ENCODE peak calls at places on chromosomes 12 and 14, in seven cellular contexts. One of them, this sample, is unnamed.

GRCh38 chr12:57765003-57765697 is 1.7 kb downstream of the CYP27B1 start:
- DNase-seq in activated T-cell treated with anti-CD3 and anti-CD28 coated beads, Interleukin-2, amount 50 U/mL, for 4 hours: peak; percentile 52
- DNase-seq in A549: peak; percentile 70
- DNase-seq in CD8-positive, alpha-beta T cell: no peak
- DNase-seq in GM04504: no peak
- DNase-seq in CD4-positive, CD25-positive, alpha-beta regulatory T cell: no peak
- DNase-seq in astrocyte of the cerebellum: no peak
- DNase-seq in this sample: peak; percentile 55

GRCh38 chr12:91326043-91327027 is 143.7 kb upstream of the DCN start:
- DNase-seq in activated T-cell treated with anti-CD3 and anti-CD28 coated beads, Interleukin-2, amount 50 U/mL, for 4 hours: peak; percentile 14
- DNase-seq in A549: peak; percentile 24
- DNase-seq in CD8-positive, alpha-beta T cell: peak; percentile 0
- DNase-seq in GM04504: no peak
- DNase-seq in CD4-positive, CD25-positive, alpha-beta regulatory T cell: peak; percentile 37
- DNase-seq in astrocyte of the cerebellum: peak; percentile 56
- DNase-seq in this sample: peak; percentile 73

GRCh38 chr14:21107360-21107781 is 6.5 kb downstream of the TMEM253 start:
- DNase-seq in activated T-cell treated with anti-CD3 and anti-CD28 coated beads, Interleukin-2, amount 50 U/mL, for 4 hours: no peak
- DNase-seq in A549: no peak
- DNase-seq in CD8-positive, alpha-beta T cell: no peak
- DNase-seq in GM04504: no peak
- DNase-seq in CD4-positive, CD25-positive, alpha-beta regulatory T cell: no peak
- DNase-seq in astrocyte of the cerebellum: no peak
- DNase-seq in this sample: peak; percentile 54

GRCh38 chr12:120093592-120094355 is 22.8 kb downstream of the RAB35 start:
- DNase-seq in activated T-cell treated with anti-CD3 and anti-CD28 coated beads, Interleukin-2, amount 50 U/mL, for 4 hours: no peak
- DNase-seq in A549: no peak
- DNase-seq in CD8-positive, alpha-beta T cell: no peak
- DNase-seq in GM04504: no peak
- DNase-seq in CD4-positive, CD25-positive, alpha-beta regulatory T cell: no peak
- DNase-seq in astrocyte of the cerebellum: no peak
- DNase-seq in this sample: peak; percentile 31

GRCh38 chr12:116880817-116881324 is 370 bp downstream of the HRK start:
- DNase-seq in activated T-cell treated with anti-CD3 and anti-CD28 coated beads, Interleukin-2, amount 50 U/mL, for 4 hours: no peak
- DNase-seq in A549: peak; percentile 63
- DNase-seq in CD8-positive, alpha-beta T cell: no peak
- DNase-seq in GM04504: no peak
- DNase-seq in CD4-positive, CD25-positive, alpha-beta regulatory T cell: peak; percentile 20
- DNase-seq in astrocyte of the cerebellum: no peak
- DNase-seq in this sample: peak; percentile 28

GRCh38 chr14:91573894-91574837 is 64.1 kb upstream of the PPP4R3A start:
- DNase-seq in activated T-cell treated with anti-CD3 and anti-CD28 coated beads, Interleukin-2, amount 50 U/mL, for 4 hours: peak; percentile 91
- DNase-seq in A549: peak; percentile 43
- DNase-seq in CD8-positive, alpha-beta T cell: peak; percentile 19
- DNase-seq in GM04504: peak; percentile 30
- DNase-seq in CD4-positive, CD25-positive, alpha-beta regulatory T cell: peak; percentile 39
- DNase-seq in astrocyte of the cerebellum: peak; percentile 13
- DNase-seq in this sample: peak; percentile 1

GRCh38 chr12:117498256-117498655 is 136.8 kb upstream of the NOS1 start:
- DNase-seq in activated T-cell treated with anti-CD3 and anti-CD28 coated beads, Interleukin-2, amount 50 U/mL, for 4 hours: no peak
- DNase-seq in A549: no peak
- DNase-seq in CD8-positive, alpha-beta T cell: no peak
- DNase-seq in GM04504: no peak
- DNase-seq in CD4-positive, CD25-positive, alpha-beta regulatory T cell: no peak
- DNase-seq in astrocyte of the cerebellum: no peak
- DNase-seq in this sample: no peak

GRCh38 chr14:77989441-77989891 is 180.7 kb upstream of the NRXN3 start:
- DNase-seq in activated T-cell treated with anti-CD3 and anti-CD28 coated beads, Interleukin-2, amount 50 U/mL, for 4 hours: no peak
- DNase-seq in A549: no peak
- DNase-seq in CD8-positive, alpha-beta T cell: no peak
- DNase-seq in GM04504: no peak
- DNase-seq in CD4-positive, CD25-positive, alpha-beta regulatory T cell: no peak
- DNase-seq in astrocyte of the cerebellum: no peak
- DNase-seq in this sample: no peak

GRCh38 chr12:57610553-57611115 is 601 bp upstream of the ARHGEF25 start:
- DNase-seq in activated T-cell treated with anti-CD3 and anti-CD28 coated beads, Interleukin-2, amount 50 U/mL, for 4 hours: no peak
- DNase-seq in A549: no peak
- DNase-seq in CD8-positive, alpha-beta T cell: no peak
- DNase-seq in GM04504: no peak
- DNase-seq in CD4-positive, CD25-positive, alpha-beta regulatory T cell: no peak
- DNase-seq in astrocyte of the cerebellum: no peak
- DNase-seq in this sample: no peak

GRCh38 chr12:49347307-49348237 is 884 bp downstream of the DNAJC22 start:
- DNase-seq in activated T-cell treated with anti-CD3 and anti-CD28 coated beads, Interleukin-2, amount 50 U/mL, for 4 hours: peak; percentile 78
- DNase-seq in A549: peak; percentile 98
- DNase-seq in CD8-positive, alpha-beta T cell: peak; percentile 68
- DNase-seq in GM04504: no peak
- DNase-seq in CD4-positive, CD25-positive, alpha-beta regulatory T cell: peak; percentile 78
- DNase-seq in astrocyte of the cerebellum: peak; percentile 53
- DNase-seq in this sample: peak; percentile 73

GRCh38 chr12:94714378-94714777 is 64.0 kb upstream of the TMCC3 start:
- DNase-seq in activated T-cell treated with anti-CD3 and anti-CD28 coated beads, Interleukin-2, amount 50 U/mL, for 4 hours: no peak
- DNase-seq in A549: no peak
- DNase-seq in CD8-positive, alpha-beta T cell: no peak
- DNase-seq in GM04504: no peak
- DNase-seq in CD4-positive, CD25-positive, alpha-beta regulatory T cell: no peak
- DNase-seq in astrocyte of the cerebellum: peak; percentile 34
- DNase-seq in this sample: peak; percentile 50

GRCh38 chr12:116999066-116999465 is 88.3 kb downstream of the FBXW8 start:
- DNase-seq in activated T-cell treated with anti-CD3 and anti-CD28 coated beads, Interleukin-2, amount 50 U/mL, for 4 hours: no peak
- DNase-seq in A549: no peak
- DNase-seq in CD8-positive, alpha-beta T cell: no peak
- DNase-seq in GM04504: no peak
- DNase-seq in CD4-positive, CD25-positive, alpha-beta regulatory T cell: no peak
- DNase-seq in astrocyte of the cerebellum: no peak
- DNase-seq in this sample: no peak

GRCh38 chr14:71618716-71619115 is 313.5 kb upstream of the RGS6 start:
- DNase-seq in activated T-cell treated with anti-CD3 and anti-CD28 coated beads, Interleukin-2, amount 50 U/mL, for 4 hours: no peak
- DNase-seq in A549: no peak
- DNase-seq in CD8-positive, alpha-beta T cell: no peak
- DNase-seq in GM04504: no peak
- DNase-seq in CD4-positive, CD25-positive, alpha-beta regulatory T cell: no peak
- DNase-seq in astrocyte of the cerebellum: no peak
- DNase-seq in this sample: no peak

GRCh38 chr12:90058721-90059120 is 350.1 kb upstream of the ATP2B1 start:
- DNase-seq in activated T-cell treated with anti-CD3 and anti-CD28 coated beads, Interleukin-2, amount 50 U/mL, for 4 hours: no peak
- DNase-seq in A549: no peak
- DNase-seq in CD8-positive, alpha-beta T cell: no peak
- DNase-seq in GM04504: peak; percentile 74
- DNase-seq in CD4-positive, CD25-positive, alpha-beta regulatory T cell: no peak
- DNase-seq in astrocyte of the cerebellum: peak; percentile 91
- DNase-seq in this sample: peak; percentile 74

GRCh38 chr14:71594828-71595227 is 337.4 kb upstream of the RGS6 start:
- DNase-seq in activated T-cell treated with anti-CD3 and anti-CD28 coated beads, Interleukin-2, amount 50 U/mL, for 4 hours: no peak
- DNase-seq in A549: no peak
- DNase-seq in CD8-positive, alpha-beta T cell: no peak
- DNase-seq in GM04504: no peak
- DNase-seq in CD4-positive, CD25-positive, alpha-beta regulatory T cell: no peak
- DNase-seq in astrocyte of the cerebellum: no peak
- DNase-seq in this sample: no peak

GRCh38 chr14:22871200-22871961 is at the start of gene LRP10:
- DNase-seq in activated T-cell treated with anti-CD3 and anti-CD28 coated beads, Interleukin-2, amount 50 U/mL, for 4 hours: peak; percentile 75
- DNase-seq in A549: peak; percentile 80
- DNase-seq in CD8-positive, alpha-beta T cell: peak; percentile 56
- DNase-seq in GM04504: no peak
- DNase-seq in CD4-positive, CD25-positive, alpha-beta regulatory T cell: peak; percentile 79
- DNase-seq in astrocyte of the cerebellum: no peak
- DNase-seq in this sample: peak; percentile 91

GRCh38 chr12:47777741-47778558 is 4.9 kb downstream of the SLC48A1 start:
- DNase-seq in activated T-cell treated with anti-CD3 and anti-CD28 coated beads, Interleukin-2, amount 50 U/mL, for 4 hours: no peak
- DNase-seq in A549: no peak
- DNase-seq in CD8-positive, alpha-beta T cell: no peak
- DNase-seq in GM04504: no peak
- DNase-seq in CD4-positive, CD25-positive, alpha-beta regulatory T cell: no peak
- DNase-seq in astrocyte of the cerebellum: no peak
- DNase-seq in this sample: no peak

GRCh38 chr14:50530358-50530757 is 2.0 kb downstream of the MAP4K5 start:
- DNase-seq in activated T-cell treated with anti-CD3 and anti-CD28 coated beads, Interleukin-2, amount 50 U/mL, for 4 hours: no peak
- DNase-seq in A549: no peak
- DNase-seq in CD8-positive, alpha-beta T cell: no peak
- DNase-seq in GM04504: no peak
- DNase-seq in CD4-positive, CD25-positive, alpha-beta regulatory T cell: no peak
- DNase-seq in astrocyte of the cerebellum: no peak
- DNase-seq in this sample: peak; percentile 22

GRCh38 chr14:100019156-100019882 is 45.9 kb upstream of the EVL start:
- DNase-seq in activated T-cell treated with anti-CD3 and anti-CD28 coated beads, Interleukin-2, amount 50 U/mL, for 4 hours: no peak
- DNase-seq in A549: peak; percentile 29
- DNase-seq in CD8-positive, alpha-beta T cell: no peak
- DNase-seq in GM04504: no peak
- DNase-seq in CD4-positive, CD25-positive, alpha-beta regulatory T cell: no peak
- DNase-seq in astrocyte of the cerebellum: no peak
- DNase-seq in this sample: peak; percentile 61

GRCh38 chr14:105470812-105471771 is 3.5 kb upstream of the CRIP2 start:
- DNase-seq in activated T-cell treated with anti-CD3 and anti-CD28 coated beads, Interleukin-2, amount 50 U/mL, for 4 hours: no peak
- DNase-seq in A549: no peak
- DNase-seq in CD8-positive, alpha-beta T cell: no peak
- DNase-seq in GM04504: no peak
- DNase-seq in CD4-positive, CD25-positive, alpha-beta regulatory T cell: no peak
- DNase-seq in astrocyte of the cerebellum: no peak
- DNase-seq in this sample: peak; percentile 52

GRCh38 chr14:105602799-105603763 is 76.7 kb downstream of the TMEM121 start:
- DNase-seq in activated T-cell treated with anti-CD3 and anti-CD28 coated beads, Interleukin-2, amount 50 U/mL, for 4 hours: peak; percentile 3
- DNase-seq in A549: no peak
- DNase-seq in CD8-positive, alpha-beta T cell: no peak
- DNase-seq in GM04504: no peak
- DNase-seq in CD4-positive, CD25-positive, alpha-beta regulatory T cell: no peak
- DNase-seq in astrocyte of the cerebellum: no peak
- DNase-seq in this sample: no peak

GRCh38 chr12:104680070-104680469 is 223.3 kb downstream of the CHST11 start:
- DNase-seq in activated T-cell treated with anti-CD3 and anti-CD28 coated beads, Interleukin-2, amount 50 U/mL, for 4 hours: peak; percentile 11
- DNase-seq in A549: no peak
- DNase-seq in CD8-positive, alpha-beta T cell: no peak
- DNase-seq in GM04504: no peak
- DNase-seq in CD4-positive, CD25-positive, alpha-beta regulatory T cell: peak; percentile 44
- DNase-seq in astrocyte of the cerebellum: no peak
- DNase-seq in this sample: no peak

GRCh38 chr14:23696706-23697239 is 60.6 kb downstream of the DHRS2 start:
- DNase-seq in activated T-cell treated with anti-CD3 and anti-CD28 coated beads, Interleukin-2, amount 50 U/mL, for 4 hours: no peak
- DNase-seq in A549: no peak
- DNase-seq in CD8-positive, alpha-beta T cell: no peak
- DNase-seq in GM04504: no peak
- DNase-seq in CD4-positive, CD25-positive, alpha-beta regulatory T cell: no peak
- DNase-seq in astrocyte of the cerebellum: no peak
- DNase-seq in this sample: no peak

GRCh38 chr12:50107416-50108268 is 3.8 kb downstream of the GPD1 start:
- DNase-seq in activated T-cell treated with anti-CD3 and anti-CD28 coated beads, Interleukin-2, amount 50 U/mL, for 4 hours: no peak
- DNase-seq in A549: no peak
- DNase-seq in CD8-positive, alpha-beta T cell: no peak
- DNase-seq in GM04504: no peak
- DNase-seq in CD4-positive, CD25-positive, alpha-beta regulatory T cell: no peak
- DNase-seq in astrocyte of the cerebellum: no peak
- DNase-seq in this sample: no peak

GRCh38 chr12:110079477-110080400 is 31.4 kb upstream of the C12orf76 start:
- DNase-seq in activated T-cell treated with anti-CD3 and anti-CD28 coated beads, Interleukin-2, amount 50 U/mL, for 4 hours: peak; percentile 61
- DNase-seq in A549: peak; percentile 63
- DNase-seq in CD8-positive, alpha-beta T cell: peak; percentile 55
- DNase-seq in GM04504: no peak
- DNase-seq in CD4-positive, CD25-positive, alpha-beta regulatory T cell: peak; percentile 79
- DNase-seq in astrocyte of the cerebellum: no peak
- DNase-seq in this sample: peak; percentile 93

GRCh38 chr12:75725505-75726120 is 214.2 kb upstream of the KRR1 start:
- DNase-seq in activated T-cell treated with anti-CD3 and anti-CD28 coated beads, Interleukin-2, amount 50 U/mL, for 4 hours: no peak
- DNase-seq in A549: peak; percentile 66
- DNase-seq in CD8-positive, alpha-beta T cell: no peak
- DNase-seq in GM04504: peak; percentile 31
- DNase-seq in CD4-positive, CD25-positive, alpha-beta regulatory T cell: no peak
- DNase-seq in astrocyte of the cerebellum: no peak
- DNase-seq in this sample: peak; percentile 73

GRCh38 chr12:227923-228845 is 14.2 kb upstream of the SLC6A12 start:
- DNase-seq in activated T-cell treated with anti-CD3 and anti-CD28 coated beads, Interleukin-2, amount 50 U/mL, for 4 hours: no peak
- DNase-seq in A549: no peak
- DNase-seq in CD8-positive, alpha-beta T cell: no peak
- DNase-seq in GM04504: no peak
- DNase-seq in CD4-positive, CD25-positive, alpha-beta regulatory T cell: no peak
- DNase-seq in astrocyte of the cerebellum: no peak
- DNase-seq in this sample: no peak

GRCh38 chr12:70774055-70774454 is 136.8 kb upstream of the PTPRB start:
- DNase-seq in activated T-cell treated with anti-CD3 and anti-CD28 coated beads, Interleukin-2, amount 50 U/mL, for 4 hours: no peak
- DNase-seq in A549: no peak
- DNase-seq in CD8-positive, alpha-beta T cell: no peak
- DNase-seq in GM04504: no peak
- DNase-seq in CD4-positive, CD25-positive, alpha-beta regulatory T cell: no peak
- DNase-seq in astrocyte of the cerebellum: no peak
- DNase-seq in this sample: no peak

GRCh38 chr12:100043657-100044056 is 58.9 kb upstream of the ANKS1B start:
- DNase-seq in activated T-cell treated with anti-CD3 and anti-CD28 coated beads, Interleukin-2, amount 50 U/mL, for 4 hours: no peak
- DNase-seq in A549: no peak
- DNase-seq in CD8-positive, alpha-beta T cell: no peak
- DNase-seq in GM04504: no peak
- DNase-seq in CD4-positive, CD25-positive, alpha-beta regulatory T cell: no peak
- DNase-seq in astrocyte of the cerebellum: no peak
- DNase-seq in this sample: no peak

GRCh38 chr14:55500219-55500701 is 59.8 kb upstream of the TBPL2 start:
- DNase-seq in activated T-cell treated with anti-CD3 and anti-CD28 coated beads, Interleukin-2, amount 50 U/mL, for 4 hours: no peak
- DNase-seq in A549: no peak
- DNase-seq in CD8-positive, alpha-beta T cell: no peak
- DNase-seq in GM04504: no peak
- DNase-seq in CD4-positive, CD25-positive, alpha-beta regulatory T cell: no peak
- DNase-seq in astrocyte of the cerebellum: no peak
- DNase-seq in this sample: no peak

GRCh38 chr12:12684375-12685106 is 11.4 kb downstream of the GPR19 start:
- DNase-seq in activated T-cell treated with anti-CD3 and anti-CD28 coated beads, Interleukin-2, amount 50 U/mL, for 4 hours: no peak
- DNase-seq in A549: no peak
- DNase-seq in CD8-positive, alpha-beta T cell: no peak
- DNase-seq in GM04504: no peak
- DNase-seq in CD4-positive, CD25-positive, alpha-beta regulatory T cell: no peak
- DNase-seq in astrocyte of the cerebellum: peak; percentile 16
- DNase-seq in this sample: peak; percentile 63

GRCh38 chr14:76024211-76024907 is 38.8 kb downstream of the IFT43 start:
- DNase-seq in activated T-cell treated with anti-CD3 and anti-CD28 coated beads, Interleukin-2, amount 50 U/mL, for 4 hours: no peak
- DNase-seq in A549: no peak
- DNase-seq in CD8-positive, alpha-beta T cell: no peak
- DNase-seq in GM04504: no peak
- DNase-seq in CD4-positive, CD25-positive, alpha-beta regulatory T cell: no peak
- DNase-seq in astrocyte of the cerebellum: no peak
- DNase-seq in this sample: no peak

GRCh38 chr12:31966558-31967205 is 7.5 kb downstream of the RESF1 start:
- DNase-seq in activated T-cell treated with anti-CD3 and anti-CD28 coated beads, Interleukin-2, amount 50 U/mL, for 4 hours: no peak
- DNase-seq in A549: no peak
- DNase-seq in CD8-positive, alpha-beta T cell: no peak
- DNase-seq in GM04504: no peak
- DNase-seq in CD4-positive, CD25-positive, alpha-beta regulatory T cell: no peak
- DNase-seq in astrocyte of the cerebellum: no peak
- DNase-seq in this sample: no peak

GRCh38 chr14:69105326-69105725 is 47.6 kb downstream of the DCAF5 start:
- DNase-seq in activated T-cell treated with anti-CD3 and anti-CD28 coated beads, Interleukin-2, amount 50 U/mL, for 4 hours: no peak
- DNase-seq in A549: no peak
- DNase-seq in CD8-positive, alpha-beta T cell: no peak
- DNase-seq in GM04504: no peak
- DNase-seq in CD4-positive, CD25-positive, alpha-beta regulatory T cell: no peak
- DNase-seq in astrocyte of the cerebellum: peak; percentile 89
- DNase-seq in this sample: peak; percentile 37

GRCh38 chr14:48086516-48086915 is 411.1 kb upstream of the MDGA2 start:
- DNase-seq in activated T-cell treated with anti-CD3 and anti-CD28 coated beads, Interleukin-2, amount 50 U/mL, for 4 hours: no peak
- DNase-seq in A549: no peak
- DNase-seq in CD8-positive, alpha-beta T cell: no peak
- DNase-seq in GM04504: no peak
- DNase-seq in CD4-positive, CD25-positive, alpha-beta regulatory T cell: no peak
- DNase-seq in astrocyte of the cerebellum: no peak
- DNase-seq in this sample: no peak

GRCh38 chr12:14776236-14776959 is 26.9 kb downstream of the WBP11 start:
- DNase-seq in activated T-cell treated with anti-CD3 and anti-CD28 coated beads, Interleukin-2, amount 50 U/mL, for 4 hours: no peak
- DNase-seq in A549: no peak
- DNase-seq in CD8-positive, alpha-beta T cell: no peak
- DNase-seq in GM04504: no peak
- DNase-seq in CD4-positive, CD25-positive, alpha-beta regulatory T cell: no peak
- DNase-seq in astrocyte of the cerebellum: no peak
- DNase-seq in this sample: peak; percentile 39

GRCh38 chr12:49950310-49951251 is at the start of gene AQP2:
- DNase-seq in activated T-cell treated with anti-CD3 and anti-CD28 coated beads, Interleukin-2, amount 50 U/mL, for 4 hours: no peak
- DNase-seq in A549: no peak
- DNase-seq in CD8-positive, alpha-beta T cell: no peak
- DNase-seq in GM04504: no peak
- DNase-seq in CD4-positive, CD25-positive, alpha-beta regulatory T cell: no peak
- DNase-seq in astrocyte of the cerebellum: no peak
- DNase-seq in this sample: peak; percentile 34

GRCh38 chr14:30214014-30214413 is 286.4 kb upstream of the PRKD1 start:
- DNase-seq in activated T-cell treated with anti-CD3 and anti-CD28 coated beads, Interleukin-2, amount 50 U/mL, for 4 hours: no peak
- DNase-seq in A549: no peak
- DNase-seq in CD8-positive, alpha-beta T cell: no peak
- DNase-seq in GM04504: no peak
- DNase-seq in CD4-positive, CD25-positive, alpha-beta regulatory T cell: no peak
- DNase-seq in astrocyte of the cerebellum: no peak
- DNase-seq in this sample: peak; percentile 8

This sample was measured in mesenchymal stem cell.